ENCODE peak calls at places on chromosomes 11 and 22, in six cellular contexts. One of them, this sample, is unnamed.

GRCh38 chr22:28581020-28581419 is 98.6 kb downstream of the TTC28 start:
- DNase-seq in HL-60: peak; percentile 22
- DNase-seq in AG10803: no peak
- DNase-seq in fibroblast of lung: no peak
- DNase-seq in choroid plexus epithelial cell: no peak
- DNase-seq in A549: no peak
- DNase-seq in this sample: no peak

GRCh38 chr22:42228480-42228879 is 42.0 kb downstream of the TCF20 start:
- DNase-seq in A549: no peak
- DNase-seq in choroid plexus epithelial cell: no peak
- DNase-seq in AG10803: no peak
- DNase-seq in fibroblast of lung: peak; percentile 4
- DNase-seq in HL-60: no peak
- DNase-seq in this sample: no peak

GRCh38 chr11:120632579-120632978 is 121.0 kb downstream of the GRIK4 start:
- DNase-seq in A549: peak; percentile 24
- DNase-seq in fibroblast of lung: no peak
- DNase-seq in HL-60: no peak
- DNase-seq in choroid plexus epithelial cell: no peak
- DNase-seq in AG10803: no peak
- DNase-seq in this sample: no peak

GRCh38 chr11:66316849-66317251 is at the start of gene CD248:
- DNase-seq in AG10803: peak; percentile 84
- DNase-seq in fibroblast of lung: peak; percentile 66
- DNase-seq in choroid plexus epithelial cell: peak; percentile 86
- DNase-seq in A549: no peak
- DNase-seq in HL-60: no peak
- DNase-seq in this sample: peak; percentile 92

GRCh38 chr11:116813781-116814471 is 9.2 kb downstream of the APOA4 start:
- DNase-seq in HL-60: no peak
- DNase-seq in choroid plexus epithelial cell: no peak
- DNase-seq in A549: no peak
- DNase-seq in fibroblast of lung: no peak
- DNase-seq in AG10803: no peak
- DNase-seq in this sample: no peak

GRCh38 chr22:41239443-41240128 is 1.1 kb downstream of the CHADL start:
- DNase-seq in fibroblast of lung: no peak
- DNase-seq in choroid plexus epithelial cell: no peak
- DNase-seq in A549: no peak
- DNase-seq in HL-60: no peak
- DNase-seq in AG10803: no peak
- DNase-seq in this sample: no peak

GRCh38 chr22:34414467-34415440 is 494.5 kb upstream of the LARGE1 start:
- DNase-seq in HL-60: peak; percentile 79
- DNase-seq in A549: peak; percentile 1
- DNase-seq in AG10803: peak; percentile 25
- DNase-seq in fibroblast of lung: peak; percentile 11
- DNase-seq in choroid plexus epithelial cell: peak; percentile 14
- DNase-seq in this sample: peak; percentile 1

GRCh38 chr11:8209208-8209807 is 40.5 kb upstream of the RIC3 start:
- DNase-seq in fibroblast of lung: no peak
- DNase-seq in HL-60: peak; percentile 48
- DNase-seq in choroid plexus epithelial cell: no peak
- DNase-seq in A549: no peak
- DNase-seq in AG10803: no peak
- DNase-seq in this sample: no peak

GRCh38 chr11:2375341-2375853 is 1.7 kb upstream of the CD81 start:
- DNase-seq in A549: no peak
- DNase-seq in choroid plexus epithelial cell: no peak
- DNase-seq in HL-60: no peak
- DNase-seq in fibroblast of lung: no peak
- DNase-seq in AG10803: no peak
- DNase-seq in this sample: no peak

GRCh38 chr11:8092587-8093424 is 11.8 kb downstream of the TUB start:
- DNase-seq in choroid plexus epithelial cell: peak; percentile 82
- DNase-seq in A549: peak; percentile 85
- DNase-seq in HL-60: peak; percentile 59
- DNase-seq in AG10803: peak; percentile 70
- DNase-seq in fibroblast of lung: peak; percentile 57
- DNase-seq in this sample: peak; percentile 67

GRCh38 chr11:61736310-61736709 is 16.1 kb upstream of the MYRF start:
- DNase-seq in HL-60: no peak
- DNase-seq in A549: no peak
- DNase-seq in fibroblast of lung: no peak
- DNase-seq in AG10803: no peak
- DNase-seq in choroid plexus epithelial cell: no peak
- DNase-seq in this sample: no peak

GRCh38 chr11:101474666-101475065 is 109.1 kb downstream of the TRPC6 start:
- DNase-seq in A549: no peak
- DNase-seq in AG10803: peak; percentile 11
- DNase-seq in HL-60: no peak
- DNase-seq in choroid plexus epithelial cell: no peak
- DNase-seq in fibroblast of lung: no peak
- DNase-seq in this sample: no peak

GRCh38 chr11:38305682-38306081 is 1707.6 kb upstream of the RAG2 start:
- DNase-seq in HL-60: no peak
- DNase-seq in choroid plexus epithelial cell: peak; percentile 93
- DNase-seq in fibroblast of lung: peak; percentile 62
- DNase-seq in AG10803: no peak
- DNase-seq in A549: no peak
- DNase-seq in this sample: no peak

DNA sequence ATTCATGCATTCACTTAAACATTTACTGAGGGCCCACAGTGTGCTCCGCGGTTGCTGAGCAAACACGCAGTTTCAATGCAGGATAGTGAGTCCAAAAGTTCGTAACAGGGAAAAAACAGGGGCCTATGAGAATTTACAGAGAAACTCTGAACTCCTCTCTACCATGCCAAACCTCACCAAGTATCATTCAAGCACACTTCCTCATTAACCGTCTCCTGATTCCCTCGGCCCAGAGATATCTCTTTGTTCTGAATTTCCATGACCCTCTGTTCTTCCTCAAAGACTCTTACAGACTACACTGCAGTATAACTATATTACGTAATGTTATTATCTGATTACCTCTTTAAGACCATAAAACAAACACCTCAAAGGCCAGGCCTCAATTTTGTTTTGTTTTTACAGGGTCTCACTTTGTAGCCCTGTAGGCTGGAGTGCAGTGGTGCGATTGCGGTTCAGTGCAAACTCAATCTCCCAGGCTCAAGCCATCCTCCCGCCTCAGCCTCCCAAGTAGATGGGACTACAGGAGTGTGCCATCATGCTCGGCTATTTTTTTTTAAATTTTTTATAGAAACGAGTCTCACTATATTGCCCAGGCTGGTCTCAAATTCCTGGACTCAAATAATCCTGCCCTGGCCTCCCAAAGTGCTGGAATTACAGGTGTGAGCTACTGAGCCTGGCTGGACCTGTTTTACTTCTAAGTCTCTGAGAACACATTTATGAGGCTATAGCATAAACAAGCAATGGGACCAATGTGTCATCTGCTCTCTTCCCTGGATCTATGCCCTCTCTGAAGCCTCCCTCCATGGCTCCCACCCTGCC is 3.6 kb downstream of the HPS4 start:
- DNase-seq in choroid plexus epithelial cell: no peak
- DNase-seq in AG10803: no peak
- DNase-seq in HL-60: peak; percentile 48
- DNase-seq in A549: no peak
- DNase-seq in fibroblast of lung: no peak
- DNase-seq in this sample: peak; percentile 8
- H3K4me3 ChIP-seq in choroid plexus epithelial cell: peak overlapping the region; percentile 15
- H3K4me3 ChIP-seq in AG10803: no peak overlapping the region
- H3K4me3 ChIP-seq in HL-60: peak overlapping the region; percentile 40
- H3K4me3 ChIP-seq in A549: no peak overlapping the region
- H3K4me3 ChIP-seq in fibroblast of lung: no peak overlapping the region
- H3K4me3 ChIP-seq in this sample: no peak overlapping the region

DNA sequence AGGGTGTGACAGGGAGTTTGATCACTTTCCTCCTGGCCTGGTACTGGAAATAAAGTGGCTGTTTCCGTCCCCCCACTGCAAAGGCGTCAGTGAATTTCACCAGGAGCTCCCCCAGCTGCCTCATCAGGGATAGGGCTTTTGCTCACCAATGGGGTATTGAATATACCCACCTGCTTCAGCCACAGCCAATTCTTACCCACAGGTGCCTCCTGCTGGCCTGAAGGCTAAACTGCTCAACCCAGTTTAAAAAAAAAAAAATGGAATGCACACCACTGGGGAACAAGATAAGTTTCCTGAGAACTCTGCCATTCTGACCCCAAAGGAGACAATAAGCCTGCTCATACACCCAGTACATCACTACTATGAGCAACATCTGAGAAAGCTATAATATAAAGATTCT is 65.3 kb upstream of the MS4A8 start:
- DNase-seq in fibroblast of lung: no peak
- DNase-seq in AG10803: no peak
- DNase-seq in HL-60: no peak
- DNase-seq in choroid plexus epithelial cell: peak; percentile 1
- DNase-seq in A549: no peak
- DNase-seq in this sample: no peak
- TF ChIP-seq CTCF in fibroblast of lung: no peak
- TF ChIP-seq CTCF in AG10803: no peak
- TF ChIP-seq CTCF in HL-60: peak; percentile 3
- TF ChIP-seq CTCF in choroid plexus epithelial cell: peak; percentile 34
- TF ChIP-seq CTCF in A549: no peak
- TF ChIP-seq CTCF in this sample: no peak

GRCh38 chr22:50575426-50575941 is 2.7 kb downstream of the CPT1B start:
- DNase-seq in A549: no peak
- DNase-seq in AG10803: no peak
- DNase-seq in choroid plexus epithelial cell: no peak
- DNase-seq in HL-60: no peak
- DNase-seq in fibroblast of lung: no peak
- DNase-seq in this sample: no peak

GRCh38 chr22:50576070-50576469 is 2.2 kb downstream of the CPT1B start:
- DNase-seq in A549: peak; percentile 20
- DNase-seq in fibroblast of lung: peak; percentile 24
- DNase-seq in AG10803: peak; percentile 23
- DNase-seq in HL-60: peak; percentile 16
- DNase-seq in choroid plexus epithelial cell: peak; percentile 72
- DNase-seq in this sample: peak; percentile 57

GRCh38 chr22:50577697-50577986 is 585 bp downstream of the CPT1B start:
- DNase-seq in HL-60: no peak
- DNase-seq in AG10803: no peak
- DNase-seq in fibroblast of lung: no peak
- DNase-seq in A549: no peak
- DNase-seq in choroid plexus epithelial cell: no peak
- DNase-seq in this sample: no peak

GRCh38 chr22:50577987-50578775 is at the start of gene CPT1B:
- DNase-seq in fibroblast of lung: no peak
- DNase-seq in choroid plexus epithelial cell: peak; percentile 13
- DNase-seq in HL-60: no peak
- DNase-seq in A549: no peak
- DNase-seq in AG10803: peak; percentile 31
- DNase-seq in this sample: peak; percentile 14

DNA sequence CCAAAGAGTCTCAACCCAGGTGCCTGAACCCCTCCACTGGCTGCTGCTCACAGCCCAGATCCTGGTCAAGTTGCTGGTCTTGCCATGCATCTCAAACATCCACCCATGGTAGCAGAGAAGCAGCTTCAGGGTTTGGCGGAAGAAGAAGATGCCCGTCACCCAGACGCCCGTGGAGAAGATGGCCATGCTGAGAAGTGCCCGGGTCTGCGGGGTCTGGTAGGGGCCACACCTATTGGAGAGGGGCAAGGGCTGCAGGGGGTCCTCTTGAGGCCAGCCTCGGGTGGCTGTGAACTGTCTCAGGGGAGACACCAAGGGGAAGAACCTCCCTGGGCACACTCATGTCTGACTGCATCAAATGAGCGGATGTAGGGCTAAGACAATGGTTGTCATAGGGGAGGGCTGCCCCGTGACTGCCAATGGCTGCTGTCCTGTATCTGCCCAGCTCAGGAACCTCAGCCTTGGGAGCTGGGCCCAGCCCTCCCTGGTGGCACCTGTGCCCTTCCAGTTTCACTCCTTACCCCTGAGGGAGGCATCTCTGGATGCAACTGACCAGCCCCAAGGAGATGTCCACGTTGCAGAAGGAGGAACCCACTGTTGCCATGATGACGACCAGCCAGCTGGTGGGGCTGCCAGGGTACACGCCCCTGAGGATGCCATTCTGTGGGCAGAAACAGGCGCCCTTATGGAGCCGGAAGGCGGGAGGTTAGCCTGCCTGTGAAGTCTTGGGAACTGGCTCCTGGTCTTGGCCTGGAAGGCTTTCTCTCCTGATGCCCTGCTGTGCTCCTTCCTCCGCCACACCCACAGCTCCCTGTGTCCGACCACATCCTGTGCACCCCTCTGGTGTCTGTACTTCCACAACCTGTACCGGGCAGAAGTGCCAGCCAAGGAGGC is 1.2 kb downstream of the CPT1B start:
- DNase-seq in A549: no peak
- DNase-seq in HL-60: no peak
- DNase-seq in choroid plexus epithelial cell: no peak
- DNase-seq in AG10803: no peak
- DNase-seq in fibroblast of lung: no peak
- DNase-seq in this sample: no peak
- H3K4me3 ChIP-seq in A549: no peak overlapping the region
- H3K4me3 ChIP-seq in HL-60: no peak overlapping the region
- H3K4me3 ChIP-seq in choroid plexus epithelial cell: no peak overlapping the region
- H3K4me3 ChIP-seq in AG10803: no peak overlapping the region
- H3K4me3 ChIP-seq in fibroblast of lung: no peak overlapping the region
- H3K4me3 ChIP-seq in this sample: no peak overlapping the region

GRCh38 chr11:43558056-43558455 is 122.5 kb upstream of the HSD17B12 start:
- DNase-seq in AG10803: no peak
- DNase-seq in A549: no peak
- DNase-seq in HL-60: no peak
- DNase-seq in fibroblast of lung: no peak
- DNase-seq in choroid plexus epithelial cell: no peak
- DNase-seq in this sample: no peak

GRCh38 chr11:43558556-43559127 is 121.9 kb upstream of the HSD17B12 start:
- DNase-seq in AG10803: no peak
- DNase-seq in HL-60: no peak
- DNase-seq in choroid plexus epithelial cell: no peak
- DNase-seq in fibroblast of lung: no peak
- DNase-seq in A549: no peak
- DNase-seq in this sample: no peak

GRCh38 chr11:43556269-43556668 is 124.3 kb upstream of the HSD17B12 start:
- DNase-seq in A549: no peak
- DNase-seq in choroid plexus epithelial cell: no peak
- DNase-seq in AG10803: no peak
- DNase-seq in fibroblast of lung: no peak
- DNase-seq in HL-60: no peak
- DNase-seq in this sample: no peak

GRCh38 chr11:43556892-43557291 is 123.6 kb upstream of the HSD17B12 start:
- DNase-seq in choroid plexus epithelial cell: no peak
- DNase-seq in HL-60: no peak
- DNase-seq in AG10803: no peak
- DNase-seq in A549: no peak
- DNase-seq in fibroblast of lung: no peak
- DNase-seq in this sample: no peak

DNA sequence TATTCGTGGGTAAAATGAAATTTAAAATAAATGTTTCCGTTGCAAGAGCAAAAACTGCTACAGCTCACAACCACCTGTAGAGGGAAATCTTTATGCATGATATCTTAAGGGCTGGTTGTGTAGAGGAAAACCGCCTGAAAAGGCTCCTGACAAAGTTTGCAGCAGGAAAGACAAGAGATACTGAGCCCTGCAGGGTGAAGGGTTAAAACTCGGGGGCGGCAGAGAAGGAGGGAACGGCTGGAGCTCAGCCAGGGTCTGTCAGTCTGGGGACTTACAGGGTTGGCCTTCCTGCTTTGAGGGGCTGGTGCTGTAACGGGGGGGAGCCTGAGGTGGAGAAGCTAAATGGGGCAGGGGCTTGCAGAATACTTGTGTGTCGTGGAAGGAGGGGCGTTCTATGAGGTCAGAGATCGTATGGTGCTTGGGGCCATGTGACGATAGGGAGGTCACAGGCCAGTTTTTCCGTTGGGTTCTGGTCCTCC is 122.9 kb upstream of the HSD17B12 start:
- DNase-seq in choroid plexus epithelial cell: peak; percentile 60
- DNase-seq in HL-60: no peak
- DNase-seq in AG10803: no peak
- DNase-seq in fibroblast of lung: no peak
- DNase-seq in A549: no peak
- DNase-seq in this sample: no peak
- TF ChIP-seq CTCF in choroid plexus epithelial cell: peak; percentile 49
- TF ChIP-seq CTCF in HL-60: no peak
- TF ChIP-seq CTCF in AG10803: peak; percentile 35
- TF ChIP-seq CTCF in fibroblast of lung: peak; percentile 26
- TF ChIP-seq CTCF in A549: no peak
- TF ChIP-seq CTCF in this sample: peak; percentile 22